ENCODE peak calls at places on chromosome 19, in eight cellular contexts. T is ovary, H is OCI-LY7, O is mucosa of descending colon, Q is fibroblast of mammary gland, Z is psoas muscle, J is AG04449, G is AG09309. X is an unnamed sample.

GRCh38 chr19:50565984-50566903 is 2.0 kb downstream of the LRRC4B start:
- DNase-seq in T (no peak), G (no peak), Q (no peak), Z (no peak), H (no peak), O (no peak), J (no peak), X (peak)

GRCh38 chr19:50835785-50836542 is 2.6 kb upstream of the KLK15 start:
- DNase-seq in T (peak), H (peak), J (no peak), G (no peak), Z (peak), Q (peak), O (peak), X (peak)

GRCh38 chr19:41691268-41691970 is 3.3 kb upstream of the CEACAM7 start:
- DNase-seq in O (peak), J (no peak), Z (no peak), Q (peak), T (no peak), H (no peak), G (no peak), X (peak)

GRCh38 chr19:39679056-39679790 is 23.5 kb downstream of the LGALS16 start:
- DNase-seq in Z (peak), O (no peak), J (no peak), G (no peak), Q (no peak), H (no peak), T (no peak), X (peak)

GRCh38 chr19:18439025-18439909 is 1.3 kb upstream of the ISYNA1 start:
- DNase-seq in H (no peak), O (no peak), Q (peak), Z (no peak), G (no peak), T (peak), J (no peak), X (no peak)

GRCh38 chr19:37362733-37363132 is 8.2 kb upstream of the ZNF527 start:
- DNase-seq in Q (peak), T (no peak), J (no peak), O (no peak), G (no peak), Z (no peak), H (peak), X (no peak)

GRCh38 chr19:14979136-14979497 is 547 bp downstream of the SLC1A6 start:
- DNase-seq in G (no peak), O (no peak), J (no peak), Z (no peak), H (no peak), T (no peak), Q (no peak), X (no peak)

GRCh38 chr19:48403606-48404005 is 10.1 kb downstream of the GRIN2D start:
- DNase-seq in H (peak), O (no peak), Z (no peak), G (no peak), Q (peak), J (no peak), T (no peak), X (peak)

GRCh38 chr19:48644355-48644754 is 1.6 kb downstream of the CA11 start:
- DNase-seq in H (no peak), G (no peak), Z (no peak), J (no peak), T (no peak), Q (no peak), O (no peak), X (no peak)

GRCh38 chr19:7617735-7618134 is 11.6 kb downstream of the XAB2 start:
- DNase-seq in Z (no peak), H (no peak), J (no peak), O (no peak), G (no peak), T (no peak), Q (no peak), X (no peak)

GRCh38 chr19:10086904-10087256 is 763 bp downstream of the SHFL start:
- DNase-seq in Z (no peak), O (no peak), G (no peak), T (peak), Q (no peak), J (no peak), H (no peak), X (no peak)

GRCh38 chr19:13001502-13002388 is 6.5 kb downstream of the NFIX start:
- DNase-seq in Z (peak), O (peak), Q (peak), T (peak), H (no peak), J (no peak), G (no peak), X (no peak)

GRCh38 chr19:10461047-10461949 is 41.0 kb downstream of the PDE4A start:
- DNase-seq in O (peak), T (peak), Q (peak), H (peak), Z (peak), G (no peak), J (no peak), X (peak)

GRCh38 chr19:7978196-7978825 is 27.1 kb downstream of the ELAVL1 start:
- DNase-seq in H (no peak), G (no peak), Q (no peak), T (no peak), O (no peak), Z (no peak), J (no peak), X (no peak)

GRCh38 chr19:10191347-10191746 is 3.4 kb downstream of the DNMT1 start:
- DNase-seq in Z (no peak), Q (peak), J (peak), H (no peak), O (no peak), G (peak), T (no peak), X (no peak)

DNA sequence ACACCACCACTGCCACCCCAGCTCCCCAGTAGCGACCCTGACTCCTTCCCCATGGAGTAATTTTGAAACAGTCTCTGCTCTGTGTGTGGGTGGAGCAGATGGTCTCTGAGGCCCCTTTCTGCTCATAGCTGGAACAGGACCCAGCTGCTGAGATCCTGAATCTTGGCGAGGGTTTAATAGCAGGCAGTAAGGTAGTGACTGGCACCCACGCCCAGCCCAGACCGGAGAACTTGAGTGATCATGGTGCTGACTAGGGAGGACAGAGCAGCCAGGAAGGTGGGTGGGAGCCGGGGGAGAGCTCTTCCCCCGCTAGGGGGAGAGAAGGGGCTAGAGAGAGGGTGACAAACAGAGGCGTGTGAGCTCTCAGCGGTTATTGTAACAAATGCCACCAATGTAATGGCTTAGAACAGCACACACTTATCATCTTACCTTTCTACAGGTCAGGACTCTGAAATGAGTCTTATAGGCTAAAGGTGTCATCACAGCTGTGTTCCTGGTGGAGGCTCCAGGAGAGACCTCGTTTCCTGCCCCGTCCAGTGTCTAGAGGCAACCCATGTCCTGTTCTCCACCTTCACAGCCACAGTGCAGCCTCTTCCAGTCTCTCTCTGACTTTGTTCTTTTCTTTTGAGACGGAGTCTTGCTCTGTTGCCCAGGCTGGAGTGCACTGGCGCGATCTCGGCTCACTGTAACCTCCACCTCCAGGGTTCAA is 7.2 kb upstream of the ACER1 start:
- DNase-seq in O (no peak), G (no peak), Q (no peak), Z (no peak), T (no peak), J (no peak), H (peak), X (peak)
- TF ChIP-seq CTCF in O (no peak), G (no peak), Q (no peak), Z (no peak), T (no peak), J (no peak), H (peak), X (no peak)

DNA sequence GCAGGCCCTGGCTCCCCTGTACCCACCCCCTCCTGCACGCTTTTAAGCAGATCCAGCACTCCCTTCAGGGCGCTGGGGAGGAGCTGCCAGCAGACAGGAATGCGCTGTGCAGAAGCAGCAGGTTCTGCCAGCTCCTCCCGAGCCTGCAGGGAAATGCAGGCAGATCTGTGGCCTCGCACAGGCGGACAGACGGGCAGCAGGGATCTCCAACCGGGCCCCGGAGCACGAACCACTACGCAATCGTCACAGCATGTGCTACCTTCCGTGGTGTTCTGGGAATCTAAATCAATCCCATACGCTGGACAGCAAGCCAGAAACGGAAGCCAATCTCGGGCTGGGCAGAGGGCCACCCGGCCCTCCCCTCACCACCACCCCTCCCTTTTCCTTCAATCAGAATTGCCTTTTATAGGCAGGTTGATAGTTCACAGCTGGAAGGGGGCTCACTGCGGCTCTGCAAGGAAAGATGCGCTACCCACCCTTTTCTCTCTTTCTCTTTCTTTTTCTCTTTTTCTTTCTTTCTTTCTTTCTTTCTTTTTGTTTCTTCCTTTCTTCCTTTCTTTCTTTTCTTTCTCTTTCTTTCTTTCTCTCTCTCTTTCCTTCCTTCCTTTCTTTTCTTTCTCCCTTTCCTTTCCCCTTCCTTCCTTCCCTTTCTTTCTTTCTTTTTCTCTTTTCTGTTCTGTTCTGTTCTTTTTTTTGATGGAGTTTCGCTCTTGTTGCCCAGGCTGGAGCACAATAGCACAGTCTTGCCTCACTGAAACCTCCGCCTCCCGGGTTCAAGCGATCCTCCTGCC is 99.9 kb downstream of the GNG7 start:
- DNase-seq in T (peak), G (peak), J (peak), Q (peak), H (no peak), Z (peak), O (peak), X (no peak)
- TF ChIP-seq CTCF in T (no peak), G (no peak), J (peak), Q (no peak), H (no peak), Z (no peak), O (no peak), X (no peak)

GRCh38 chr19:35045667-35046300 is 4.3 kb downstream of the HPN start:
- DNase-seq in H (peak), J (no peak), O (no peak), G (no peak), Z (no peak), T (no peak), Q (no peak), X (peak)
- TF ChIP-seq CTCF in H (peak), J (peak), O (no peak), G (peak), Z (peak), T (no peak), Q (peak), X (peak)

DNA sequence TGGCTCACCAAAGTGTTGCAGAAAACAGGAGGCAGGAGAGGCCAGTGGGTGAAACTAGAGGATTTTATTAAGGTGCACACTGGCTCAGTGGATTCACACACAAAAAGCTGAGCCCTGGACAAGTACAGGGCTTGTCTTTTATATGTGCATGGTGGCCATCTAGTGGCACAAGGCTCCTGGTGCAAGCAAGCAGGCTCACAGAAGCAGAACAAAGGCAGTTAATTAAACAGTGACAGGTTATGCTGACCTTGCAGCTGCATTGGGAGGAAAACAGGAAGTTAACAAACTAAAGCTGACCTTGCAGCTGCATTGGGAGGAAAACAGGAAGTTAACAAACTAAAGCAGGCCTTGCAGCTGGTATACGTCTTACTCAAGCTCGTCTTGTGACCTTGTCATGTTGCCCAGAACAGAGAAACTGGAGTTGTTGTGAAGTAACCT is 65.3 kb upstream of the ZNF681 start:
- DNase-seq in O (peak), T (no peak), G (no peak), H (peak), Z (no peak), J (no peak), Q (peak), X (peak)
- TF ChIP-seq CTCF in O (peak), T (no peak), G (no peak), H (peak), Z (no peak), J (no peak), Q (peak), X (no peak)

GRCh38 chr19:45730389-45731288 is at the start of gene FBXO46:
- DNase-seq in G (peak), O (peak), J (peak), Q (peak), Z (peak), T (peak), H (peak), X (peak)
- TF ChIP-seq CTCF in G (no peak), O (no peak), J (peak), Q (no peak), Z (no peak), T (no peak), H (peak), X (peak)

DNA sequence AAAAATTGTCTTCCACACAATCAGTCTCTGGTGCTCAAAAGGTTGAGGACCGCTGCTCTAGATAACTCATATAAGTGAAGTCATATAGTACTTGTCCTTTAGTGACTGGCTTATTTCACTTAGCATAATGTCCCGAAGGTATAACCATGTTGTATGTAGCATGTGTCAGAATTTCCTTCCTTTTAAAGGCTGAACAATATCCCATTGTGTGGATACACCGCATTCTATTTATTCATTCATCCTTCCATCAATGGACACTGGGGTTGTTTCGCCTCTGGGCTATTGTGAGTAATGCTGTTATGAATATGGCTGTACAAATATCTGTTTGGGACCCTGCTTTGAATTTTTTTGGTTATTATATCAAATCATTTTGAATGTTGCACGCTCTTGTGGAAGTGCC is 4.6 kb upstream of the LYPD5 start:
- DNase-seq in O (no peak), Q (no peak), G (no peak), T (no peak), Z (no peak), J (no peak), H (no peak), X (no peak)
- TF ChIP-seq CTCF in O (no peak), Q (no peak), G (no peak), T (no peak), Z (no peak), J (no peak), H (no peak), X (no peak)

DNA sequence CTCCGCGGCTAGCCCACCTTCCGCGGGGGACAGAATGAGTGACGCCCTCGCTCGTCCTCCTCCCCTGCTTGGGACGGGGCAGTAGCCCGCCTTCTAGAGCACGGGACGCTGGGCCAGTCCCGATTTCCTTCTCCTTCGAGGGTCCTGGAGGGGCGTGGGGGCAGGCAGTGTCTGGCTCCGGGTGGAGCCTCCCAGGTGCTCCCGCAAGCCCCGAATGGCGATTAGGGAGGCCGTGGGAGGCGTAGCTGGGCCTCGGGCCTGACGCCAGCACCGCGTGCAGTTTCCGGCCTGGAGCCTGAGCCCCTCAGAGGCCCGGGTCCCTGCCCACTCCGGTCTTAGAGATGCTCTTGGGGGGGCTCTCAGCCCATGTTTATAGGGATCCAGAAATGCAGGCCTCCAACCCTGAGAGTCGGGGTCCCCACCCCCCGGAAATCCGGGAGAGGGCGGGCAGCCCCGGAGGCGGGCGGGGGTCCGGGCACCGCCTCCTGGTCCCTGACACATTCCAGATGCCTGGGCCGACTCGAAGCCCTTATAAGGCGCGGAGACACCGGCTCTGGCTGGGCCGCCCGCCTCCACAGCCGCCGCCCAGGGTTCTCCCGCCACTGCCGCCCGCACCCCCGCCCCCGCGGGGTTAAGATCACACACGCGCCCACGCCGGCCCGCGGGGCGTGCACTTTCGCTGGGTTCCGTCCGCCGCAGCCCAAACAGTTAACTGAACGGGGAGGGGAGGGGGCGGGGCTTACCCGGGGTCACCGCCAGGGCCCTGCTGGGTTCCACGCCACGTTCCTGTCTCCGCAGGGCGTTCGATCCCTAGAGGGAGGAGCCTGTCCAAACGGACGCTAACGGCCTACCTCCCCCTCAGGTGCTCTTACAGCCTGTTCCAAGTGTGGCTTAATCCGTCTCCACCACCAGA is 1.5 kb downstream of the MYADM start:
- DNase-seq in J (peak), Z (peak), H (peak), Q (peak), G (no peak), T (peak), O (peak), X (peak)
- TF ChIP-seq CTCF in J (no peak), Z (peak), H (no peak), Q (no peak), G (peak), T (peak), O (peak), X (no peak)

GRCh38 chr19:57279418-57280164 is 694 bp upstream of the ZNF460 start:
- DNase-seq in T (peak), G (peak), H (peak), O (peak), Z (peak), J (peak), Q (peak), X (peak)
- TF ChIP-seq CTCF in T (no peak), G (peak), H (peak), O (no peak), Z (peak), J (peak), Q (peak), X (peak)

DNA sequence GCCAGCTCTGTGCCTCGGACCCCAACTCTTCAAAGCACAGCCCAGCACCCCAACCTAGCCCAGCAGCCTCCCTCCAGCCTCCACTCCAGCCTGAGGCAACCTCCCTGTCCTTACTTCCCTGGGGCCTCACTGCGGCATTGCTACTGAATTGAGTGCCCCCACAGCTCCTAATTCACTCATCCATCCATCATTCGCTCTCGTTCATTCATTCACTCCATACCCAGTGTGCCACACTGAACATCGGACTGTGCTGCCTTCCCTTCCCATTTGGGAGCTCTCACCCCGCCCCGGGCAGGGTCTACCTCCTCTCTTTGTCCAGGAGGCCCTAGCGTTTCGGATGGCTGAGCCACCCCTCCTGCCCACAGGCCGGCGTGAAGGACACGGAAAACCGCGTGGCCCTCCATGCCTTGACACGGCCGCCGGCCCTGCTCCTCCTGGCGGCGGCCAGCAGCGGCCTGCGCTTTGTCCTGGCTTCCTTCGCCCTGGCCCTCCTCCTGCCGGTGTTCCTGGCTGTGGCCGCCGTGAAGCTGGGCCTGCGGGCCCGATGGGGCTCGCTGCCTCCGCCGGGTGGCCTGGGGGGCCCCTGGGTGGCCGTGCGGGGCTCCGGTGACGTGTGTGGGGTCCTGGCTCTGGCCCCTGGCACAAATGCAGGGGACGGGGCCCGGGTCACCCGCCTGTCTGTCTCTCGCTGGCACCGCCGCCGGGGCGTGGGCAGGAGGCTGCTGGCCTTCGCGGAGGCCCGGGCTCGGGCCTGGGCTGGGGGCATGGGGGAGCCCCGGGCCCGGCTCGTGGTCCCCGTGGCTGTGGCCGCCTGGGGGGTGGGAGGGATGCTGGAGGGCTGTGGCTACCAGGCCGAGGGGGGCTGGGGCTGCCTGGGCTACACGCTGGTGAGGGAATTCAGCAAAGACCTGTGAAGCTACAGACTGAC is 1.3 kb downstream of the NAT14 start:
- DNase-seq in H (no peak), J (no peak), T (peak), G (no peak), O (no peak), Z (no peak), Q (peak), X (no peak)
- TF ChIP-seq CTCF in H (no peak), J (no peak), T (no peak), G (peak), O (no peak), Z (peak), Q (peak), X (no peak)